ENCODE peak calls at places on chromosome 1, in seven cellular contexts. Y is H1, O is thyroid gland, L is tibial nerve, Z is uterus, B is ovary, F is upper lobe of left lung. X is an unnamed sample.

GRCh38 chr1:109425902-109426277 is 358 bp downstream of the PSMA5 start:
- DNase-seq in Y (no peak), O (no peak), L (no peak), Z (no peak), B (no peak), F (no peak), X (no peak)

GRCh38 chr1:3915551-3916121 is 15.6 kb upstream of the C1orf174 start:
- DNase-seq in Y (no peak), O (no peak), L (no peak), Z (no peak), B (no peak), F (no peak), X (no peak)

GRCh38 chr1:220803401-220804201 is 16.9 kb downstream of the MTARC1 start:
- DNase-seq in Y (no peak), O (peak; percentile 26), L (no peak), Z (no peak), B (no peak), F (no peak), X (no peak)

GRCh38 chr1:176949033-176949662 is 215.4 kb downstream of the ASTN1 start:
- DNase-seq in Y (peak; percentile 96), O (peak; percentile 36), L (no peak), Z (no peak), B (peak; percentile 28), F (peak; percentile 84), X (peak; percentile 81)

GRCh38 chr1:206693592-206693991 is 8.9 kb downstream of the MAPKAPK2 start:
- DNase-seq in Y (no peak), O (no peak), L (no peak), Z (no peak), B (no peak), F (no peak), X (peak; percentile 64)

GRCh38 chr1:16165548-16165947 is 9.7 kb upstream of the EPHA2 start:
- DNase-seq in Y (peak; percentile 47), O (no peak), L (no peak), Z (no peak), B (no peak), F (no peak), X (no peak)

GRCh38 chr1:220044683-220045355 is 1.5 kb downstream of the EPRS1 start:
- DNase-seq in Y (no peak), O (no peak), L (no peak), Z (no peak), B (no peak), F (no peak), X (no peak)

GRCh38 chr1:45016090-45016697 is 4.1 kb downstream of the UROD start:
- DNase-seq in Y (no peak), O (no peak), L (no peak), Z (no peak), B (no peak), F (no peak), X (no peak)

GRCh38 chr1:181166377-181167196 is 78.1 kb downstream of the IER5 start:
- DNase-seq in Y (peak; percentile 80), O (peak; percentile 67), L (peak; percentile 46), Z (peak; percentile 83), B (peak; percentile 56), F (no peak), X (no peak)

GRCh38 chr1:97824644-97825043 is 96.2 kb downstream of the DPYD start:
- DNase-seq in Y (no peak), O (no peak), L (no peak), Z (no peak), B (no peak), F (no peak), X (no peak)

GRCh38 chr1:176789571-176790090 is 326.7 kb downstream of the PAPPA2 start:
- DNase-seq in Y (no peak), O (no peak), L (no peak), Z (no peak), B (no peak), F (no peak), X (no peak)

GRCh38 chr1:204647114-204647804 is 38.3 kb downstream of the LRRN2 start:
- DNase-seq in Y (no peak), O (peak; percentile 29), L (no peak), Z (no peak), B (no peak), F (no peak), X (no peak)

GRCh38 chr1:107525146-107525545 is 384.3 kb downstream of the NTNG1 start:
- DNase-seq in Y (no peak), O (no peak), L (no peak), Z (no peak), B (no peak), F (no peak), X (no peak)

GRCh38 chr1:184818646-184819045 is 64.0 kb upstream of the EDEM3 start:
- DNase-seq in Y (no peak), O (no peak), L (no peak), Z (no peak), B (no peak), F (no peak), X (no peak)

GRCh38 chr1:193763313-193763712 is 576.9 kb upstream of the B3GALT2 start:
- DNase-seq in Y (no peak), O (no peak), L (no peak), Z (no peak), B (no peak), F (no peak), X (no peak)

GRCh38 chr1:236904874-236905741 is 99.1 kb downstream of the MT1HL1 start:
- DNase-seq in Y (no peak), O (no peak), L (no peak), Z (no peak), B (no peak), F (no peak), X (no peak)

GRCh38 chr1:44786138-44786840 is 1.7 kb downstream of the BEST4 start:
- DNase-seq in Y (peak; percentile 94), O (peak; percentile 81), L (no peak), Z (peak; percentile 64), B (peak; percentile 85), F (peak; percentile 93), X (no peak)

GRCh38 chr1:11957891-11958290 is 22.4 kb upstream of the MFN2 start:
- DNase-seq in Y (no peak), O (no peak), L (no peak), Z (no peak), B (no peak), F (no peak), X (no peak)

GRCh38 chr1:11955221-11955620 is 20.7 kb downstream of the PLOD1 start:
- DNase-seq in Y (no peak), O (no peak), L (no peak), Z (no peak), B (no peak), F (no peak), X (no peak)

GRCh38 chr1:11951901-11952300 is 17.4 kb downstream of the PLOD1 start:
- DNase-seq in Y (no peak), O (no peak), L (no peak), Z (no peak), B (no peak), F (no peak), X (no peak)

GRCh38 chr1:11948822-11949458 is 14.4 kb downstream of the PLOD1 start:
- DNase-seq in Y (no peak), O (no peak), L (no peak), Z (no peak), B (no peak), F (no peak), X (no peak)

DNA sequence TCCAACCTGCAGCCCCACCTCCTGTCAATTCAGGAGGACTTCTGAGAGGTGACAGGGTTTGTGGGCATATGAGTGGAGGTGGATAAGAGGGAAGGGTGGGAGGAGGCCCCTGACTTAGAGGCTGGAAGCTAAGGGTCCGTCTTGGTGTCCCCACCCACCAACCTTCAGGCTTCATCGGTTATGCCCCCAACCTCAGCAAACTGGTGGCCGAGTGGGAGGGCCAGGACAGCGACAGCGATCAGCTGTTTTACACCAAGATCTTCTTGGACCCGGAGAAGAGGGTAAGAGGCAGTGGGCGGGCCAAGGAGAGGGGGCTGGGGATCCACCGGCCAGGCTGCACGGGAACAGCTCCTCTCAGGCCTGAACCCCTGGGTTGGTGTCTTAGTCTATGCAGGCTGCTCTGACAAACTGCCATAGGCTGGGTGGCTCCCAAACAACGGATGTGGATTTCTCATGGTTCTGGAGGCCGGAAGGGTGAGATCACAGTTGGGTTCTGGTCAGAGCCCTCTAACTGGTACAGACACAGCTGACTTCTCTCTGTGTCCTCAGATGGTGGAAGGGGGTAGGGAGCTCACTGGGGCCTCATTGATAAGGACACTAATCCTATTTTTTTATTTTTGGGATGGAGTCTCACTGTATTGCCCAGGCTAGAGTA is 18.1 kb downstream of the PLOD1 start:
- DNase-seq in Y (no peak), O (no peak), L (no peak), Z (no peak), B (no peak), F (no peak), X (no peak)
- H3K36me3 ChIP-seq in Y (no peaks in the 10 kb centered on the region), O (peaks cover 8% of the 10 kb centered on the region), L (peaks cover 97% of the 10 kb centered on the region), Z (no peaks in the 10 kb centered on the region), B (no peaks in the 10 kb centered on the region), F (no peaks in the 10 kb centered on the region), X (peaks cover 18% of the 10 kb centered on the region)

DNA sequence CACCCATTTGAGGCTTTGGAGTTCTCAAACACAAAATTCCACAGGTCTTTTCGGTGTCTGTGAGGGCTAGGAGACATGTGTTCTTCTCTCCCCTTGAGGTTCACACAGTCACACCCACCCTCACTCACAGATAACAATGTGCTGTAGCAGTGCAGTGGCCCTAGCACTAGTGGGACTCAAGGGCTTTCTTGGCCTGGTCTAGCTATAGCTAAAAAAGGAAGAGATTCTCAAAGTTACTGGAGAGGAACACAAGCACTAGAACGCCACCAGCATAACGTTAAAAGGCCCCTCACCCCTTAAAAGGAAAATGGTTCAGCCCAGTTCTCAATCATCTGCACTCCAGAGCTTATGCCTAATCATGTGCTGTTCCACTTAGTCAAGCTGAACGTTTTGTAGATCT is 39.5 kb downstream of the RGS8 start:
- DNase-seq in Y (no peak), O (peak; percentile 87), L (no peak), Z (no peak), B (no peak), F (no peak), X (no peak)
- TF ChIP-seq POLR2A in Y (no peak), O (no peak), L (no peak), Z (no peak), B (no peak), F (no peak), X (no peak)

GRCh38 chr1:29152046-29152805 is 28.5 kb upstream of the TMEM200B start:
- DNase-seq in Y (no peak), O (no peak), L (no peak), Z (no peak), B (no peak), F (no peak), X (no peak)
- H3K36me3 ChIP-seq in Y (peaks cover 30% of the 10 kb centered on the region), O (peaks cover 75% of the 10 kb centered on the region), L (peaks cover 99% of the 10 kb centered on the region), Z (peaks cover 3% of the 10 kb centered on the region), B (no peaks in the 10 kb centered on the region), F (peaks cover 55% of the 10 kb centered on the region), X (peaks cover 97% of the 10 kb centered on the region)

GRCh38 chr1:61054636-61055035 is 27.7 kb upstream of the NFIA start:
- DNase-seq in Y (peak; percentile 56), O (no peak), L (no peak), Z (no peak), B (no peak), F (peak; percentile 58), X (no peak)

GRCh38 chr1:61052393-61053280 is 29.7 kb upstream of the NFIA start:
- DNase-seq in Y (peak; percentile 58), O (peak; percentile 68), L (no peak), Z (no peak), B (no peak), F (no peak), X (no peak)

GRCh38 chr1:61055110-61055614 is 27.2 kb upstream of the NFIA start:
- DNase-seq in Y (no peak), O (no peak), L (no peak), Z (no peak), B (no peak), F (no peak), X (no peak)

GRCh38 chr1:61053281-61053711 is 29.1 kb upstream of the NFIA start:
- DNase-seq in Y (no peak), O (no peak), L (no peak), Z (no peak), B (no peak), F (no peak), X (no peak)

GRCh38 chr1:61053712-61054608 is 28.4 kb upstream of the NFIA start:
- DNase-seq in Y (peak; percentile 67), O (peak; percentile 58), L (no peak), Z (no peak), B (peak; percentile 45), F (peak; percentile 89), X (peak; percentile 68)
- TF ChIP-seq POLR2A in Y (no peak), O (no peak), L (no peak), Z (no peak), B (no peak), F (no peak), X (no peak)